ENCODE peak calls at places on chromosomes 2 and 18, in seven cellular contexts. One of them, this sample, is unnamed. For H3K36me3, the result is how much of the 10 kb centered on the place peaks cover.

GRCh38 chr18:36185157-36185556 is 2.1 kb upstream of the MOCOS start:
- DNase-seq in endothelial cell of umbilical vein: no peak
- DNase-seq in OCI-LY7: no peak
- DNase-seq in bronchial epithelial cell: no peak
- DNase-seq in aorta: no peak
- DNase-seq in right lobe of liver: no peak
- DNase-seq in tibial nerve: no peak
- DNase-seq in this sample: no peak

GRCh38 chr2:71736091-71736878 is 282.9 kb downstream of the DYSF start:
- DNase-seq in endothelial cell of umbilical vein: no peak
- DNase-seq in OCI-LY7: no peak
- DNase-seq in bronchial epithelial cell: no peak
- DNase-seq in aorta: no peak
- DNase-seq in right lobe of liver: no peak
- DNase-seq in tibial nerve: no peak
- DNase-seq in this sample: peak

GRCh38 chr2:197179744-197180498 is 130.7 kb downstream of the ANKRD44 start:
- DNase-seq in endothelial cell of umbilical vein: peak
- DNase-seq in OCI-LY7: no peak
- DNase-seq in bronchial epithelial cell: no peak
- DNase-seq in aorta: peak
- DNase-seq in right lobe of liver: peak
- DNase-seq in tibial nerve: peak
- DNase-seq in this sample: peak

GRCh38 chr18:24985616-24986015 is 366.4 kb downstream of the ZNF521 start:
- DNase-seq in endothelial cell of umbilical vein: peak
- DNase-seq in OCI-LY7: no peak
- DNase-seq in bronchial epithelial cell: no peak
- DNase-seq in aorta: no peak
- DNase-seq in right lobe of liver: no peak
- DNase-seq in tibial nerve: no peak
- DNase-seq in this sample: no peak

GRCh38 chr2:41750829-41751228 is 297.0 kb upstream of the PKDCC start:
- DNase-seq in endothelial cell of umbilical vein: no peak
- DNase-seq in OCI-LY7: no peak
- DNase-seq in bronchial epithelial cell: no peak
- DNase-seq in aorta: no peak
- DNase-seq in right lobe of liver: peak
- DNase-seq in tibial nerve: no peak
- DNase-seq in this sample: no peak

GRCh38 chr2:218893349-218894167 is 12.9 kb downstream of the WNT10A start:
- DNase-seq in endothelial cell of umbilical vein: no peak
- DNase-seq in OCI-LY7: no peak
- DNase-seq in bronchial epithelial cell: no peak
- DNase-seq in aorta: no peak
- DNase-seq in right lobe of liver: no peak
- DNase-seq in tibial nerve: no peak
- DNase-seq in this sample: no peak

GRCh38 chr18:36322408-36322728 is 24.9 kb downstream of the FHOD3 start:
- DNase-seq in endothelial cell of umbilical vein: no peak
- DNase-seq in OCI-LY7: no peak
- DNase-seq in bronchial epithelial cell: no peak
- DNase-seq in aorta: no peak
- DNase-seq in right lobe of liver: no peak
- DNase-seq in tibial nerve: no peak
- DNase-seq in this sample: no peak

GRCh38 chr18:10851824-10852225 is 297.5 kb downstream of the PIEZO2 start:
- DNase-seq in endothelial cell of umbilical vein: peak
- DNase-seq in OCI-LY7: peak
- DNase-seq in bronchial epithelial cell: peak
- DNase-seq in aorta: no peak
- DNase-seq in right lobe of liver: no peak
- DNase-seq in tibial nerve: no peak
- DNase-seq in this sample: no peak

GRCh38 chr18:59910967-59911366 is 11.2 kb downstream of the PMAIP1 start:
- DNase-seq in endothelial cell of umbilical vein: no peak
- DNase-seq in OCI-LY7: no peak
- DNase-seq in bronchial epithelial cell: no peak
- DNase-seq in aorta: no peak
- DNase-seq in right lobe of liver: peak
- DNase-seq in tibial nerve: no peak
- DNase-seq in this sample: no peak

GRCh38 chr18:23450022-23450421 is 3.1 kb upstream of the RIOK3 start:
- DNase-seq in endothelial cell of umbilical vein: no peak
- DNase-seq in OCI-LY7: no peak
- DNase-seq in bronchial epithelial cell: no peak
- DNase-seq in aorta: no peak
- DNase-seq in right lobe of liver: no peak
- DNase-seq in tibial nerve: no peak
- DNase-seq in this sample: no peak

GRCh38 chr18:61765097-61765496 is 127.7 kb downstream of the RNF152 start:
- DNase-seq in endothelial cell of umbilical vein: no peak
- DNase-seq in OCI-LY7: no peak
- DNase-seq in bronchial epithelial cell: peak
- DNase-seq in aorta: no peak
- DNase-seq in right lobe of liver: no peak
- DNase-seq in tibial nerve: no peak
- DNase-seq in this sample: no peak

GRCh38 chr2:239278941-239279365 is 121.9 kb downstream of the HDAC4 start:
- DNase-seq in endothelial cell of umbilical vein: no peak
- DNase-seq in OCI-LY7: no peak
- DNase-seq in bronchial epithelial cell: peak
- DNase-seq in aorta: no peak
- DNase-seq in right lobe of liver: peak
- DNase-seq in tibial nerve: no peak
- DNase-seq in this sample: no peak

GRCh38 chr2:2708575-2708974 is 377.5 kb upstream of the MYT1L start:
- DNase-seq in endothelial cell of umbilical vein: no peak
- DNase-seq in OCI-LY7: no peak
- DNase-seq in bronchial epithelial cell: no peak
- DNase-seq in aorta: no peak
- DNase-seq in right lobe of liver: no peak
- DNase-seq in tibial nerve: no peak
- DNase-seq in this sample: no peak

GRCh38 chr2:215654177-215654850 is 218.4 kb upstream of the FN1 start:
- DNase-seq in endothelial cell of umbilical vein: no peak
- DNase-seq in OCI-LY7: no peak
- DNase-seq in bronchial epithelial cell: no peak
- DNase-seq in aorta: no peak
- DNase-seq in right lobe of liver: no peak
- DNase-seq in tibial nerve: no peak
- DNase-seq in this sample: no peak

GRCh38 chr2:215659650-215660049 is 223.8 kb upstream of the FN1 start:
- DNase-seq in endothelial cell of umbilical vein: no peak
- DNase-seq in OCI-LY7: no peak
- DNase-seq in bronchial epithelial cell: no peak
- DNase-seq in aorta: no peak
- DNase-seq in right lobe of liver: no peak
- DNase-seq in tibial nerve: no peak
- DNase-seq in this sample: no peak

GRCh38 chr2:215660687-215661086 is 224.8 kb upstream of the FN1 start:
- DNase-seq in endothelial cell of umbilical vein: no peak
- DNase-seq in OCI-LY7: no peak
- DNase-seq in bronchial epithelial cell: peak
- DNase-seq in aorta: no peak
- DNase-seq in right lobe of liver: no peak
- DNase-seq in tibial nerve: no peak
- DNase-seq in this sample: peak

GRCh38 chr2:215657844-215658243 is 222.0 kb upstream of the FN1 start:
- DNase-seq in endothelial cell of umbilical vein: peak
- DNase-seq in OCI-LY7: no peak
- DNase-seq in bronchial epithelial cell: peak
- DNase-seq in aorta: no peak
- DNase-seq in right lobe of liver: no peak
- DNase-seq in tibial nerve: peak
- DNase-seq in this sample: no peak

DNA sequence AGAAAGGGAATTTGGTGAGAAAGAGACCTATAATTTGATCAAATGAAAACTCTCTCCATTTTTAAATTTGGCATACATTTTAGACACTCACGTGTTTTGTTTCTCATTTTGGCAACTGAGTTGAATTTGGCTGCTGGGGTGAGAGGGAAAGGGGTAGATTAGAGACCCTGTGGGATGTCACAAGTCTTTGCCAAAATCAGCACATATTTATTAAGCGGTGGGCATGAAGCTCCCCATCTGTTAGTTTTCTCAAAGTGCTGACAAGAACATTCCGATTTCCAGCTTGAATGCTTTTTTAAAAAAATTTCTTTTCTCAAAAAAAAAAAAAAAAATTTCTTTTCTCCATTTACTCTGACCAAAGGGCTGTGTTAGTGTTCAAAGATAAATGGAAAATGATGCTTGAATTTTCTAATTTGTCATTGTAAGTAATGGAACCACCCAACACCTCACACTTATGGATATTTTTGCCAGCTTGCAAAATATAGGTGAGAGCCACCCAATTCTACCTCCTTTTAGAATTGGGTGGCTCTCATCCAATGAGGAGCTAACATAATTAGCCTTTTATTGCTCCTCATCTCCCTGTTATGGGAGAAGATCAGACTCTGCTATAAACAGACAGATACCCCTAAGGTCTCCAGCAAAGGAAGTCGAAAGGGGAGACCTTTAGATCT is 222.9 kb upstream of the FN1 start:
- DNase-seq in endothelial cell of umbilical vein: no peak
- DNase-seq in OCI-LY7: no peak
- DNase-seq in bronchial epithelial cell: no peak
- DNase-seq in aorta: no peak
- DNase-seq in right lobe of liver: no peak
- DNase-seq in tibial nerve: no peak
- DNase-seq in this sample: no peak
- H3K4me3 ChIP-seq in endothelial cell of umbilical vein: no peak
- H3K4me3 ChIP-seq in OCI-LY7: no peak
- H3K4me3 ChIP-seq in bronchial epithelial cell: no peak
- H3K4me3 ChIP-seq in aorta: no peak
- H3K4me3 ChIP-seq in right lobe of liver: no peak
- H3K4me3 ChIP-seq in tibial nerve: no peak
- H3K4me3 ChIP-seq in this sample: no peak

GRCh38 chr2:233146194-233146593 is 86.1 kb downstream of the INPP5D start:
- DNase-seq in endothelial cell of umbilical vein: no peak
- DNase-seq in OCI-LY7: no peak
- DNase-seq in bronchial epithelial cell: no peak
- DNase-seq in aorta: peak
- DNase-seq in right lobe of liver: no peak
- DNase-seq in tibial nerve: no peak
- DNase-seq in this sample: no peak
- H3K36me3 ChIP-seq in endothelial cell of umbilical vein: under half
- H3K36me3 ChIP-seq in OCI-LY7: half or more
- H3K36me3 ChIP-seq in bronchial epithelial cell: under half
- H3K36me3 ChIP-seq in aorta: under half
- H3K36me3 ChIP-seq in right lobe of liver: under half
- H3K36me3 ChIP-seq in tibial nerve: under half
- H3K36me3 ChIP-seq in this sample: under half

DNA sequence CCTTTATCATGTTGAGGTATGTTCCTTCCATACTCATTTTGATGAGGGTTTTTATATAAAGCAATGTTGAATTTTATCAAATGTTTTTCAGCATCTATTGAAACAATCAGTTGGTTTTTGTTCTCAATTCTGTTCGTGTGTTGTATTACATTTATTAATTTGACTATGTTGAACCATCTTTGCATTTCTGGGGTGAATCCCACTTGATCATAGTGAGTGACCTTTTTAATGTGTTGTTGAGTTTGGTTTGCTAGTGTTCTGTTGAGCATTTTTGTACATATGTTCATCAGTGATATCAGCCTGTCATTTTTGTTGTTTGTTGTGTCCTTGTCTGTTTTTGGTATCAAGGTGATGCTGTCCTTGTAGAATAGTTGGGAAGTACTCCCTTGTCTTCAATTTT is 110.9 kb downstream of the MYO3B start:
- DNase-seq in endothelial cell of umbilical vein: no peak
- DNase-seq in OCI-LY7: no peak
- DNase-seq in bronchial epithelial cell: no peak
- DNase-seq in aorta: no peak
- DNase-seq in right lobe of liver: no peak
- DNase-seq in tibial nerve: no peak
- DNase-seq in this sample: no peak
- H3K4me3 ChIP-seq in endothelial cell of umbilical vein: no peak
- H3K4me3 ChIP-seq in OCI-LY7: no peak
- H3K4me3 ChIP-seq in bronchial epithelial cell: no peak
- H3K4me3 ChIP-seq in aorta: no peak
- H3K4me3 ChIP-seq in right lobe of liver: no peak
- H3K4me3 ChIP-seq in tibial nerve: no peak
- H3K4me3 ChIP-seq in this sample: no peak

GRCh38 chr18:46262856-46263255 is 158.7 kb downstream of the HAUS1 start:
- DNase-seq in endothelial cell of umbilical vein: no peak
- DNase-seq in OCI-LY7: no peak
- DNase-seq in bronchial epithelial cell: peak
- DNase-seq in aorta: no peak
- DNase-seq in right lobe of liver: no peak
- DNase-seq in tibial nerve: no peak
- DNase-seq in this sample: no peak

GRCh38 chr18:46264255-46264654 is 160.1 kb downstream of the HAUS1 start:
- DNase-seq in endothelial cell of umbilical vein: peak
- DNase-seq in OCI-LY7: no peak
- DNase-seq in bronchial epithelial cell: peak
- DNase-seq in aorta: no peak
- DNase-seq in right lobe of liver: no peak
- DNase-seq in tibial nerve: no peak
- DNase-seq in this sample: no peak

GRCh38 chr18:46261799-46262198 is 157.6 kb downstream of the HAUS1 start:
- DNase-seq in endothelial cell of umbilical vein: no peak
- DNase-seq in OCI-LY7: no peak
- DNase-seq in bronchial epithelial cell: peak
- DNase-seq in aorta: no peak
- DNase-seq in right lobe of liver: no peak
- DNase-seq in tibial nerve: no peak
- DNase-seq in this sample: no peak

GRCh38 chr18:46260879-46261143 is 156.6 kb downstream of the HAUS1 start:
- DNase-seq in endothelial cell of umbilical vein: no peak
- DNase-seq in OCI-LY7: no peak
- DNase-seq in bronchial epithelial cell: no peak
- DNase-seq in aorta: no peak
- DNase-seq in right lobe of liver: no peak
- DNase-seq in tibial nerve: no peak
- DNase-seq in this sample: no peak

DNA sequence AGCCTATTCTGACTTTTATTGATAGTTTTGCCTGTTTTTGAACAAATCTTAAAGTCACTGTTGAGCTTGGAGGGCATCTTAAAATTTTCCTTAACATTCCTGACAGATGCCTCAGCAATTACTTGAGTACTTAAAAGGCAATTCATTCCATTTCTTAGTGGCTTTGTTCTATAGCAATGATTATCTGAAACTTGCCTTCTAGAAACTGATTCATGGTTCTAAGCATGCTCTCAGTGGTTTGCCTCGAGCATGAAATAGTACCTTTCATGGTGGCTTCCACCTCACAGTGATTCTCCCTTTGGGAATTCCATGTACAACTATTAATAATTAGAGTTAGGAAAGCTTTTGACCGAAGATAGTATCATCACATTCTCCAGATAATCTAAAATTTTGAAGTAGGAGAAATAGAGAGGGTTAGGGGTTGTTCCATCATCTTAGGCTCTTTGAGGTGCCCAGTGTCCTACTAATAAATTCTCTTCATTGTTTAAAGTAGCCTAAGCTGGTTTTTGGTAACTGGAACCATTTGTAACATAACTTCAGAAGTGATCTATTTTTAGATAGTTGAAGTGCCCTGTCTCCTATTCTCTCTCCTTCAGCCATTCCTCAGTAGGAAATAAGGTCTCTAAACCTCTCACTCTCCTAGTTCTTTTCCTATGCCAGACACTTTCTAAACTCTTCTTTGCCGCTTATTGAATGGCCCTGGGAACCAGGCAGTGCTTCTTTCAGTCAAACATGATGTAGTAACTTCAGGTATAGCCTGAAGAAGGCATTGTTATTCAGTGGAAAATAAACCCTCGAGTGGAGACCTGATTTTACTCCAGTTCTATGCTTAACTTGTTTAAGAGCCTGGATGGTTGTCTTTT is 156.1 kb downstream of the HAUS1 start:
- DNase-seq in endothelial cell of umbilical vein: no peak
- DNase-seq in OCI-LY7: no peak
- DNase-seq in bronchial epithelial cell: peak
- DNase-seq in aorta: no peak
- DNase-seq in right lobe of liver: no peak
- DNase-seq in tibial nerve: no peak
- DNase-seq in this sample: no peak
- H3K36me3 ChIP-seq in endothelial cell of umbilical vein: under half
- H3K36me3 ChIP-seq in OCI-LY7: under half
- H3K36me3 ChIP-seq in bronchial epithelial cell: under half
- H3K36me3 ChIP-seq in aorta: under half
- H3K36me3 ChIP-seq in right lobe of liver: under half
- H3K36me3 ChIP-seq in tibial nerve: under half
- H3K36me3 ChIP-seq in this sample: under half